ENCODE peak calls at places on chromosomes 11 and 22, in seven cellular contexts. K is T-cell; Q is MG63; Y is frontal cortex; V is upper lobe of right lung; D is ovary; G is activated CD4-positive, alpha-beta T cell treated with anti-CD3 and anti-CD28 coated beads, Interleukin-2, amount 50 U/mL, for 24 hours. B is an unnamed sample.

GRCh38 chr22:40463017-40463631 is 92.7 kb downstream of the SGSM3 start:
- DNase-seq in K (peak; percentile 13), Q (no peak), Y (no peak), V (no peak), D (no peak), G (peak; percentile 26), B (no peak)

GRCh38 chr11:27084407-27084985 is 43.9 kb downstream of the BBOX1 start:
- DNase-seq in K (no peak), Q (no peak), Y (no peak), V (no peak), D (no peak), G (no peak), B (no peak)

GRCh38 chr11:117857734-117858369 is 18.6 kb downstream of the FXYD6 start:
- DNase-seq in K (no peak), Q (no peak), Y (no peak), V (no peak), D (no peak), G (no peak), B (no peak)

GRCh38 chr22:47056361-47056760 is 293.9 kb downstream of the TBC1D22A start:
- DNase-seq in K (no peak), Q (no peak), Y (no peak), V (peak; percentile 46), D (peak; percentile 5), G (no peak), B (no peak)

GRCh38 chr11:46290598-46291309 is 13.3 kb downstream of the CREB3L1 start:
- DNase-seq in K (no peak), Q (peak; percentile 94), Y (no peak), V (peak; percentile 88), D (peak; percentile 96), G (no peak), B (peak; percentile 93)

GRCh38 chr11:92838655-92839334 is 130.7 kb upstream of the MTNR1B start:
- DNase-seq in K (no peak), Q (no peak), Y (no peak), V (no peak), D (no peak), G (no peak), B (no peak)

GRCh38 chr22:29342177-29342576 is 26.7 kb upstream of the RASL10A start:
- DNase-seq in K (no peak), Q (no peak), Y (no peak), V (no peak), D (no peak), G (no peak), B (no peak)

GRCh38 chr22:27207907-27208306 is 550.5 kb downstream of the MIAT start:
- DNase-seq in K (no peak), Q (peak; percentile 19), Y (no peak), V (no peak), D (no peak), G (no peak), B (no peak)

GRCh38 chr22:42013385-42013784 is 14.8 kb downstream of the WBP2NL start:
- DNase-seq in K (no peak), Q (no peak), Y (no peak), V (no peak), D (no peak), G (no peak), B (no peak)

GRCh38 chr11:10946072-10946471 is 88.2 kb upstream of the ZBED5 start:
- DNase-seq in K (no peak), Q (no peak), Y (no peak), V (no peak), D (no peak), G (no peak), B (no peak)

GRCh38 chr11:129639300-129639699 is 176.3 kb upstream of the TMEM45B start:
- DNase-seq in K (no peak), Q (peak; percentile 88), Y (no peak), V (no peak), D (no peak), G (peak; percentile 39), B (peak; percentile 81)

GRCh38 chr22:39144101-39144815 is 8.2 kb downstream of the CBX7 start:
- DNase-seq in K (peak; percentile 58), Q (peak; percentile 40), Y (no peak), V (no peak), D (peak; percentile 57), G (peak; percentile 36), B (no peak)

GRCh38 chr22:29689872-29690213 is 30.0 kb upstream of the CABP7 start:
- DNase-seq in K (no peak), Q (no peak), Y (peak; percentile 73), V (peak; percentile 78), D (peak; percentile 62), G (peak; percentile 16), B (no peak)

GRCh38 chr11:32705309-32706033 is 89.0 kb downstream of the CCDC73 start:
- DNase-seq in K (no peak), Q (peak; percentile 39), Y (no peak), V (no peak), D (no peak), G (no peak), B (no peak)

GRCh38 chr11:2772544-2773031 is 72.8 kb upstream of the KCNQ1OT1 start:
- DNase-seq in K (no peak), Q (peak; percentile 28), Y (no peak), V (no peak), D (no peak), G (no peak), B (peak; percentile 49)

GRCh38 chr11:119878990-119879389 is 150.0 kb upstream of the NECTIN1 start:
- DNase-seq in K (no peak), Q (no peak), Y (no peak), V (no peak), D (no peak), G (no peak), B (no peak)

GRCh38 chr11:99257131-99257530 is 236.4 kb downstream of the CNTN5 start:
- DNase-seq in K (no peak), Q (no peak), Y (no peak), V (no peak), D (no peak), G (no peak), B (no peak)

GRCh38 chr22:41885116-41885515 is 29.8 kb downstream of the SHISA8 start:
- DNase-seq in K (no peak), Q (no peak), Y (no peak), V (no peak), D (no peak), G (no peak), B (no peak)

GRCh38 chr11:101456812-101457211 is 127.0 kb downstream of the TRPC6 start:
- DNase-seq in K (no peak), Q (no peak), Y (no peak), V (no peak), D (no peak), G (no peak), B (no peak)

GRCh38 chr11:123822591-123822990 is 16.4 kb upstream of the OR6M1 start:
- DNase-seq in K (no peak), Q (no peak), Y (no peak), V (no peak), D (no peak), G (no peak), B (no peak)

GRCh38 chr11:14914536-14914935 is 22.5 kb upstream of the CYP2R1 start:
- DNase-seq in K (no peak), Q (no peak), Y (no peak), V (no peak), D (no peak), G (no peak), B (no peak)

B was measured in HS-5.